ENCODE peak calls at places on chromosomes 13 and 19, in four cellular contexts. Z is AML-193, W is amniotic epithelial cell, Y is left colon. U is an unnamed sample.

GRCh38 chr13:46962286-46962941 is 65.6 kb upstream of the HTR2A start:
- DNase-seq in Y (no peak), W (peak; percentile 27), Z (peak; percentile 32), U (no peak)

GRCh38 chr13:38309397-38309796 is 40.3 kb upstream of the UFM1 start:
- DNase-seq in Z (no peak), W (no peak), Y (no peak), U (no peak)

GRCh38 chr19:45767881-45768643 is 990 bp downstream of the SIX5 start:
- DNase-seq in W (peak; percentile 70), Y (peak; percentile 70), Z (no peak), U (no peak)

GRCh38 chr19:21022996-21023395 is 2.5 kb downstream of the ZNF430 start:
- DNase-seq in Y (no peak), W (peak; percentile 82), Z (no peak), U (no peak)

GRCh38 chr19:13055213-13056051 is 47.2 kb downstream of the LYL1 start:
- DNase-seq in W (peak; percentile 98), Z (no peak), Y (peak; percentile 64), U (no peak)

GRCh38 chr13:113528101-113528797 is 37.7 kb upstream of the DCUN1D2 start:
- DNase-seq in Z (no peak), W (no peak), Y (no peak), U (no peak)

GRCh38 chr19:46925548-46925950 is 64.8 kb downstream of the ARHGAP35 start:
- DNase-seq in Y (peak; percentile 71), Z (no peak), W (peak; percentile 62), U (no peak)

GRCh38 chr19:31356587-31357314 is 7.5 kb upstream of the TSHZ3 start:
- DNase-seq in W (no peak), Z (no peak), Y (no peak), U (no peak)

GRCh38 chr13:97986841-97987240 is 33.4 kb downstream of the IPO5 start:
- DNase-seq in Y (no peak), Z (no peak), W (no peak), U (no peak)

GRCh38 chr13:84481958-84482357 is 599.7 kb upstream of the SLITRK1 start:
- DNase-seq in Y (no peak), W (peak; percentile 43), Z (no peak), U (no peak)

GRCh38 chr19:42634409-42635232 is 39.9 kb upstream of the CEACAM8 start:
- DNase-seq in Z (peak; percentile 35), Y (no peak), W (peak; percentile 14), U (no peak)

GRCh38 chr19:49888478-49888901 is 8.2 kb downstream of the IL4I1 start:
- DNase-seq in Y (no peak), W (no peak), Z (no peak), U (no peak)

GRCh38 chr19:45508681-45508930 is 1.3 kb downstream of the VASP start:
- DNase-seq in W (no peak), Z (no peak), Y (no peak), U (no peak)

GRCh38 chr19:50003810-50004419 is 21.3 kb downstream of the VRK3 start:
- DNase-seq in Y (no peak), W (peak; percentile 98), Z (peak; percentile 43), U (no peak)

GRCh38 chr19:35733180-35734125 is 8.8 kb downstream of the IGFLR1 start:
- DNase-seq in W (no peak), Y (no peak), Z (no peak), U (no peak)

GRCh38 chr19:38210458-38210987 is 13.5 kb downstream of the DPF1 start:
- DNase-seq in Z (no peak), Y (peak; percentile 36), W (peak; percentile 16), U (no peak)

GRCh38 chr13:34942732-34943674 is 933 bp downstream of the NBEA start:
- DNase-seq in Z (no peak), W (no peak), Y (peak; percentile 25), U (no peak)

GRCh38 chr13:67549331-67549730 is 319.2 kb upstream of the PCDH9 start:
- DNase-seq in W (peak; percentile 96), Z (no peak), Y (no peak), U (no peak)

U was measured in NCI-H774.